ENCODE peak calls at places on chromosomes 1 and 21, in six cellular contexts. One of them, this sample, is unnamed.

GRCh38 chr1:33637846-33638440 is 165.5 kb downstream of the ZSCAN20 start:
- DNase-seq in H1: no peak
- DNase-seq in HCT116: no peak
- DNase-seq in GM12878: no peak
- DNase-seq in HepG2: no peak
- DNase-seq in K562: no peak
- DNase-seq in this sample: no peak

GRCh38 chr1:26281971-26282693 is 2.2 kb downstream of the SH3BGRL3 start:
- DNase-seq in H1: peak
- DNase-seq in HCT116: no peak
- DNase-seq in GM12878: no peak
- DNase-seq in HepG2: no peak
- DNase-seq in K562: peak
- DNase-seq in this sample: no peak

GRCh38 chr1:108877324-108877812 is 583 bp downstream of the GPSM2 start:
- DNase-seq in H1: no peak
- DNase-seq in HCT116: no peak
- DNase-seq in GM12878: no peak
- DNase-seq in HepG2: no peak
- DNase-seq in K562: no peak
- DNase-seq in this sample: peak

GRCh38 chr1:39408641-39409054 is 82.8 kb upstream of the BMP8A start:
- DNase-seq in H1: peak
- DNase-seq in HCT116: peak
- DNase-seq in GM12878: peak
- DNase-seq in HepG2: peak
- DNase-seq in K562: peak
- DNase-seq in this sample: peak

GRCh38 chr1:44256762-44257554 is 43.7 kb downstream of the DMAP1 start:
- DNase-seq in H1: no peak
- DNase-seq in HCT116: no peak
- DNase-seq in GM12878: no peak
- DNase-seq in HepG2: no peak
- DNase-seq in K562: no peak
- DNase-seq in this sample: peak

GRCh38 chr1:170530972-170531757 is 801 bp upstream of the GORAB start:
- DNase-seq in H1: no peak
- DNase-seq in HCT116: no peak
- DNase-seq in GM12878: no peak
- DNase-seq in HepG2: no peak
- DNase-seq in K562: no peak
- DNase-seq in this sample: peak

GRCh38 chr1:27122652-27123051 is 32.3 kb downstream of the SLC9A1 start:
- DNase-seq in H1: no peak
- DNase-seq in HCT116: no peak
- DNase-seq in GM12878: no peak
- DNase-seq in HepG2: peak
- DNase-seq in K562: peak
- DNase-seq in this sample: no peak

GRCh38 chr1:4005431-4005830 is 105.4 kb upstream of the C1orf174 start:
- DNase-seq in H1: no peak
- DNase-seq in HCT116: no peak
- DNase-seq in GM12878: no peak
- DNase-seq in HepG2: no peak
- DNase-seq in K562: no peak
- DNase-seq in this sample: no peak

GRCh38 chr1:185551008-185551407 is 183.2 kb upstream of the HMCN1 start:
- DNase-seq in H1: no peak
- DNase-seq in HCT116: no peak
- DNase-seq in GM12878: no peak
- DNase-seq in HepG2: no peak
- DNase-seq in K562: no peak
- DNase-seq in this sample: no peak

GRCh38 chr1:31569773-31570172 is 6.5 kb upstream of the TINAGL1 start:
- DNase-seq in H1: no peak
- DNase-seq in HCT116: no peak
- DNase-seq in GM12878: no peak
- DNase-seq in HepG2: no peak
- DNase-seq in K562: no peak
- DNase-seq in this sample: no peak

GRCh38 chr1:187409341-187409740 is 580.6 kb downstream of the PLA2G4A start:
- DNase-seq in H1: no peak
- DNase-seq in HCT116: no peak
- DNase-seq in GM12878: no peak
- DNase-seq in HepG2: no peak
- DNase-seq in K562: no peak
- DNase-seq in this sample: no peak

GRCh38 chr1:210340311-210340710 is 11.6 kb downstream of the HHAT start:
- DNase-seq in H1: no peak
- DNase-seq in HCT116: no peak
- DNase-seq in GM12878: no peak
- DNase-seq in HepG2: no peak
- DNase-seq in K562: no peak
- DNase-seq in this sample: no peak

GRCh38 chr1:53987880-53988279 is 30.1 kb downstream of the LDLRAD1 start:
- DNase-seq in H1: no peak
- DNase-seq in HCT116: no peak
- DNase-seq in GM12878: no peak
- DNase-seq in HepG2: no peak
- DNase-seq in K562: no peak
- DNase-seq in this sample: no peak

GRCh38 chr1:64539808-64540207 is 69.9 kb downstream of the CACHD1 start:
- DNase-seq in H1: no peak
- DNase-seq in HCT116: no peak
- DNase-seq in GM12878: no peak
- DNase-seq in HepG2: no peak
- DNase-seq in K562: no peak
- DNase-seq in this sample: no peak

GRCh38 chr1:192539450-192540132 is 36.0 kb upstream of the RGS1 start:
- DNase-seq in H1: no peak
- DNase-seq in HCT116: peak
- DNase-seq in GM12878: no peak
- DNase-seq in HepG2: peak
- DNase-seq in K562: no peak
- DNase-seq in this sample: peak

GRCh38 chr1:152486400-152487006 is 24.1 kb upstream of the LCE5A start:
- DNase-seq in H1: no peak
- DNase-seq in HCT116: no peak
- DNase-seq in GM12878: no peak
- DNase-seq in HepG2: peak
- DNase-seq in K562: peak
- DNase-seq in this sample: peak

GRCh38 chr21:31347435-31348032 is 3.5 kb upstream of the TIAM1 start:
- DNase-seq in H1: no peak
- DNase-seq in HCT116: no peak
- DNase-seq in GM12878: no peak
- DNase-seq in HepG2: peak
- DNase-seq in K562: peak
- DNase-seq in this sample: peak

GRCh38 chr1:160124709-160125478 is 9.3 kb downstream of the ATP1A2 start:
- DNase-seq in H1: no peak
- DNase-seq in HCT116: peak
- DNase-seq in GM12878: no peak
- DNase-seq in HepG2: peak
- DNase-seq in K562: no peak
- DNase-seq in this sample: no peak

GRCh38 chr21:44897326-44898010 is 23.2 kb downstream of the ITGB2 start:
- DNase-seq in H1: no peak
- DNase-seq in HCT116: no peak
- DNase-seq in GM12878: no peak
- DNase-seq in HepG2: no peak
- DNase-seq in K562: peak
- DNase-seq in this sample: no peak

GRCh38 chr1:180519846-180520245 is 17.5 kb upstream of the ACBD6 start:
- DNase-seq in H1: no peak
- DNase-seq in HCT116: no peak
- DNase-seq in GM12878: no peak
- DNase-seq in HepG2: no peak
- DNase-seq in K562: no peak
- DNase-seq in this sample: no peak

GRCh38 chr1:44270666-44271628 is 57.7 kb downstream of the DMAP1 start:
- DNase-seq in H1: no peak
- DNase-seq in HCT116: no peak
- DNase-seq in GM12878: no peak
- DNase-seq in HepG2: no peak
- DNase-seq in K562: no peak
- DNase-seq in this sample: no peak

GRCh38 chr1:168148916-168149315 is 12.2 kb upstream of the GPR161 start:
- DNase-seq in H1: no peak
- DNase-seq in HCT116: no peak
- DNase-seq in GM12878: peak
- DNase-seq in HepG2: no peak
- DNase-seq in K562: no peak
- DNase-seq in this sample: no peak

GRCh38 chr1:10756842-10757241 is 39.6 kb downstream of the CASZ1 start:
- DNase-seq in H1: no peak
- DNase-seq in HCT116: no peak
- DNase-seq in GM12878: no peak
- DNase-seq in HepG2: no peak
- DNase-seq in K562: no peak
- DNase-seq in this sample: no peak

GRCh38 chr1:111204923-111205723 is 4.7 kb upstream of the DENND2D start:
- DNase-seq in H1: no peak
- DNase-seq in HCT116: no peak
- DNase-seq in GM12878: no peak
- DNase-seq in HepG2: no peak
- DNase-seq in K562: no peak
- DNase-seq in this sample: no peak

GRCh38 chr1:111205724-111206070 is 5.3 kb upstream of the DENND2D start:
- DNase-seq in H1: no peak
- DNase-seq in HCT116: no peak
- DNase-seq in GM12878: no peak
- DNase-seq in HepG2: no peak
- DNase-seq in K562: no peak
- DNase-seq in this sample: no peak

GRCh38 chr1:111202707-111203623 is 2.5 kb upstream of the DENND2D start:
- DNase-seq in H1: no peak
- DNase-seq in HCT116: no peak
- DNase-seq in GM12878: no peak
- DNase-seq in HepG2: peak
- DNase-seq in K562: peak
- DNase-seq in this sample: peak

GRCh38 chr1:111203681-111204210 is 3.3 kb upstream of the DENND2D start:
- DNase-seq in H1: no peak
- DNase-seq in HCT116: peak
- DNase-seq in GM12878: peak
- DNase-seq in HepG2: no peak
- DNase-seq in K562: no peak
- DNase-seq in this sample: peak

GRCh38 chr1:111204211-111204883 is 3.9 kb upstream of the DENND2D start:
- DNase-seq in H1: no peak
- DNase-seq in HCT116: peak
- DNase-seq in GM12878: peak
- DNase-seq in HepG2: no peak
- DNase-seq in K562: no peak
- DNase-seq in this sample: peak
- TF ChIP-seq RAD21 in H1: no peak
- TF ChIP-seq RAD21 in HCT116: no peak
- TF ChIP-seq RAD21 in GM12878: no peak
- TF ChIP-seq RAD21 in HepG2: no peak
- TF ChIP-seq RAD21 in K562: no peak
- TF ChIP-seq RAD21 in this sample: no peak

GRCh38 chr1:217425528-217425927 is 205.4 kb downstream of the GPATCH2 start:
- DNase-seq in H1: no peak
- DNase-seq in HCT116: no peak
- DNase-seq in GM12878: no peak
- DNase-seq in HepG2: no peak
- DNase-seq in K562: no peak
- DNase-seq in this sample: no peak

GRCh38 chr1:217433664-217434063 is 197.2 kb downstream of the GPATCH2 start:
- DNase-seq in H1: no peak
- DNase-seq in HCT116: no peak
- DNase-seq in GM12878: no peak
- DNase-seq in HepG2: no peak
- DNase-seq in K562: no peak
- DNase-seq in this sample: no peak

GRCh38 chr1:217435159-217435558 is 195.7 kb downstream of the GPATCH2 start:
- DNase-seq in H1: no peak
- DNase-seq in HCT116: no peak
- DNase-seq in GM12878: no peak
- DNase-seq in HepG2: no peak
- DNase-seq in K562: no peak
- DNase-seq in this sample: no peak

GRCh38 chr1:217432339-217432738 is 198.6 kb downstream of the GPATCH2 start:
- DNase-seq in H1: no peak
- DNase-seq in HCT116: no peak
- DNase-seq in GM12878: no peak
- DNase-seq in HepG2: no peak
- DNase-seq in K562: no peak
- DNase-seq in this sample: no peak

GRCh38 chr1:217431395-217431794 is 199.5 kb downstream of the GPATCH2 start:
- DNase-seq in H1: no peak
- DNase-seq in HCT116: no peak
- DNase-seq in GM12878: no peak
- DNase-seq in HepG2: no peak
- DNase-seq in K562: no peak
- DNase-seq in this sample: no peak
- TF ChIP-seq JUND in H1: no peak
- TF ChIP-seq JUND in HCT116: no peak
- TF ChIP-seq JUND in GM12878: no peak
- TF ChIP-seq JUND in HepG2: no peak
- TF ChIP-seq JUND in K562: no peak
- TF ChIP-seq JUND in this sample: no peak

DNA sequence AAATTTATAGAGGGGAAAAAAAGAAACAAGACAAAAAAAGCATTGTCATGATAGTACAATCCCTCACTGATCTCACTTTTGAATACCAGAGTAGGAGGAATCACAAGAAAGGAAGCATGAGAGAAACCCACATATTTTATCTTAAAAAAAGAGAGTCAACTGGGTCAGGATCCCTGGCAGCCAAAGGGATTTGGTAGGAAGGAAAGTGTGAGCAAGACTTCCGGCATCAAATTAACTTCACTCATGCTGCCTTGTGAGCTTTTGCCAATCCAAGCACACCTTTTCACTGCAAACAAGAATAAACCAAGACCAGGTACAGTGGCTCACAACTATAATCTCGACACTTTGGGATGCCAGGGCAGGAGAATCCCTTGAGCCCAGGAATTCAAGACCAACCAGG is 53.1 kb downstream of the SLC9C2 start:
- DNase-seq in H1: no peak
- DNase-seq in HCT116: no peak
- DNase-seq in GM12878: no peak
- DNase-seq in HepG2: no peak
- DNase-seq in K562: no peak
- DNase-seq in this sample: no peak
- TF ChIP-seq RAD21 in H1: no peak
- TF ChIP-seq RAD21 in HCT116: no peak
- TF ChIP-seq RAD21 in GM12878: no peak
- TF ChIP-seq RAD21 in HepG2: no peak
- TF ChIP-seq RAD21 in K562: no peak
- TF ChIP-seq RAD21 in this sample: no peak

DNA sequence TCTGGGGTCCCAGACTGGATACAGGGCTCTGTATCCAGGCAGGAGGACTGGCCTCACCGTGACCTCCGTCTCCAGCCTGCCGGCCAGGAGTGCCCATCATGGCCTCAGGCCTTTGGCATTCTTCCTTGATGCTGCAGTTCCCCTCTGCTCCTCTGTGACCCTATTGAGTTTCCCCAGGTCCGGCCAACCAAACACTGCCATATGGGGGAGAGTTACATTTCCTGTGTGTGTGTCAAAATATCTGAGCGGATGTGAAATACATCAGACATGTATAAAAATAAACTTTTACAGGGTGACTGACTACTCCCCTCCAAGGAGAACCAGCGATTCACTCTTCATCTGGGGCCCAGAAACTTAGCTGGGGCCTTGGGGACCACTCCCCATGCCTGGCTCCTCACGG is 10.2 kb upstream of the UBL4B start:
- DNase-seq in H1: no peak
- DNase-seq in HCT116: no peak
- DNase-seq in GM12878: peak
- DNase-seq in HepG2: no peak
- DNase-seq in K562: no peak
- DNase-seq in this sample: peak
- TF ChIP-seq JUND in H1: no peak
- TF ChIP-seq JUND in HCT116: no peak
- TF ChIP-seq JUND in GM12878: no peak
- TF ChIP-seq JUND in HepG2: no peak
- TF ChIP-seq JUND in K562: no peak
- TF ChIP-seq JUND in this sample: no peak